ENCODE peak calls at places on chromosome 1, in seven cellular contexts. Q, J, A, G, W, T and C are unnamed samples.

GRCh38 chr1:77605246-77606026 is 77.0 kb downstream of the ZZZ3 start:
- DNase-seq in J (no peak), G (peak; percentile 46), W (peak; percentile 56), A (no peak), Q (peak; percentile 77), T (peak; percentile 72), C (peak; percentile 27)

GRCh38 chr1:32208891-32209309 is at the start of gene DCDC2B:
- DNase-seq in Q (no peak), W (peak; percentile 92), A (no peak), T (no peak), G (no peak), J (no peak), C (peak; percentile 38)

GRCh38 chr1:68111804-68112436 is 61.5 kb upstream of the DIRAS3 start:
- DNase-seq in J (peak; percentile 56), Q (peak; percentile 88), G (peak; percentile 41), T (peak; percentile 80), A (peak; percentile 89), W (peak; percentile 64), C (peak; percentile 64)

GRCh38 chr1:211642870-211643269 is 32.6 kb downstream of the NEK2 start:
- DNase-seq in Q (no peak), T (no peak), J (no peak), A (no peak), W (no peak), G (no peak), C (no peak)

GRCh38 chr1:216739771-216740170 is 16.5 kb upstream of the ESRRG start:
- DNase-seq in J (no peak), A (no peak), G (no peak), T (no peak), W (no peak), Q (no peak), C (no peak)

GRCh38 chr1:116569776-116570357 is 959 bp downstream of the CD58 start:
- DNase-seq in A (peak; percentile 47), T (peak; percentile 70), Q (peak; percentile 72), G (peak; percentile 19), W (peak; percentile 80), J (no peak), C (peak; percentile 45)

GRCh38 chr1:101174722-101175121 is 62.1 kb upstream of the S1PR1 start:
- DNase-seq in T (no peak), W (no peak), A (no peak), Q (no peak), G (no peak), J (no peak), C (no peak)

GRCh38 chr1:11680270-11681070 is 478 bp downstream of the MAD2L2 start:
- DNase-seq in W (peak; percentile 22), Q (peak; percentile 71), T (no peak), A (no peak), G (no peak), J (peak; percentile 51), C (peak; percentile 30)

GRCh38 chr1:84884671-84885389 is 8.2 kb downstream of the LPAR3 start:
- DNase-seq in G (no peak), J (no peak), A (no peak), Q (no peak), W (no peak), T (no peak), C (no peak)

GRCh38 chr1:41980872-41981653 is 62.3 kb upstream of the HIVEP3 start:
- DNase-seq in G (no peak), T (no peak), J (no peak), W (no peak), Q (no peak), A (no peak), C (no peak)

GRCh38 chr1:212557739-212558664 is 50.6 kb upstream of the ATF3 start:
- DNase-seq in Q (peak; percentile 80), G (peak; percentile 38), J (no peak), W (peak; percentile 73), T (peak; percentile 79), A (no peak), C (no peak)

GRCh38 chr1:65310078-65310587 is 790 bp downstream of the DNAJC6 start:
- DNase-seq in Q (no peak), T (no peak), J (no peak), W (peak; percentile 9), G (no peak), A (peak; percentile 20), C (no peak)

GRCh38 chr1:171653796-171654704 is 1.6 kb upstream of the MYOC start:
- DNase-seq in W (no peak), A (no peak), G (no peak), T (no peak), Q (peak; percentile 64), J (no peak), C (peak; percentile 46)

GRCh38 chr1:8089535-8090228 is 63.6 kb upstream of the ERRFI1 start:
- DNase-seq in G (no peak), W (no peak), Q (no peak), J (no peak), A (no peak), T (no peak), C (no peak)

GRCh38 chr1:155105604-155106011 is 22.1 kb upstream of the EFNA1 start:
- DNase-seq in J (no peak), T (no peak), Q (peak; percentile 87), A (no peak), G (peak; percentile 60), W (peak; percentile 55), C (no peak)

GRCh38 chr1:178166625-178167024 is 72.7 kb downstream of the RASAL2 start:
- DNase-seq in J (no peak), W (no peak), Q (no peak), G (no peak), A (no peak), T (no peak), C (no peak)

GRCh38 chr1:184028854-184029623 is 8.5 kb downstream of the COLGALT2 start:
- DNase-seq in A (peak; percentile 26), G (no peak), W (no peak), J (no peak), T (no peak), Q (no peak), C (no peak)

GRCh38 chr1:93448983-93449805 is 1.3 kb downstream of the FNBP1L start:
- DNase-seq in G (no peak), J (peak; percentile 21), T (no peak), W (peak; percentile 70), Q (no peak), A (peak; percentile 34), C (no peak)
- TF ChIP-seq POLR2A in G (no peak), J (no peak), T (no peak), W (no peak), Q (no peak), A (no peak), C (no peak)

DNA sequence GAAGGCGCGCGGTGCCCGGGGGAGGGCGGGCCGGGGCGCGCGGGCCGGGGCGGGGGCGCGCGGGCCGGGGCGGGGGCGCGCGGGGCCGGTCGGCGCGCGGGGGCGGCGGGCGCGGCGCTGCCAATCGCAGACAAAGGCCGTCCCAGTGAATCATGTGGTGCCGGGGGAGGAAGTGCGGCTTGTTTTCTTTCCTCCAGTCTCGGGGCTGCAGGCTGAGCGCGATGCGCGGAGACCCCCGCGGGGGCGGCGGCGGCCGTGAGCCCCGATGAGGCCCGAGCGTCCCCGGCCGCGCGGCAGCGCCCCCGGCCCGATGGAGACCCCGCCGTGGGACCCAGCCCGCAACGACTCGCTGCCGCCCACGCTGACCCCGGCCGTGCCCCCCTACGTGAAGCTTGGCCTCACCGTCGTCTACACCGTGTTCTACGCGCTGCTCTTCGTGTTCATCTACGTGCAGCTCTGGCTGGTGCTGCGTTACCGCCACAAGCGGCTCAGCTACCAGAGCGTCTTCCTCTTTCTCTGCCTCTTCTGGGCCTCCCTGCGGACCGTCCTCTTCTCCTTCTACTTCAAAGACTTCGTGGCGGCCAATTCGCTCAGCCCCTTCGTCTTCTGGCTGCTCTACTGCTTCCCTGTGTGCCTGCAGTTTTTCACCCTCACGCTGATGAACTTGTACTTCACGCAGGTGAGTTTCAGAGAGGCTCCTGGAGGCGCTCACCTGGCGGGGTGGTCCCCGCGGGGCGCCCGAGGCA is at the start of gene GPR137B:
- DNase-seq in T (peak; percentile 74), W (peak; percentile 55), Q (no peak), J (peak; percentile 66), A (peak; percentile 51), G (no peak), C (peak; percentile 56)
- TF ChIP-seq POLR2A in T (no peak), W (no peak), Q (no peak), J (no peak), A (no peak), G (no peak), C (peak; percentile 37)

GRCh38 chr1:3333903-3334302 is 120.6 kb upstream of the ARHGEF16 start:
- DNase-seq in Q (no peak), A (no peak), T (no peak), G (no peak), W (no peak), J (no peak), C (no peak)
- TF ChIP-seq POLR2A in Q (no peak), A (no peak), T (no peak), G (no peak), W (no peak), J (no peak), C (no peak)

GRCh38 chr1:156480015-156480368 is 20.6 kb downstream of the MEF2D start:
- DNase-seq in G (no peak), T (no peak), Q (no peak), J (no peak), A (no peak), W (no peak), C (no peak)

GRCh38 chr1:156479093-156480014 is 21.2 kb downstream of the MEF2D start:
- DNase-seq in G (no peak), T (peak; percentile 29), Q (peak; percentile 66), W (no peak), A (no peak), J (no peak), C (no peak)

GRCh38 chr1:156476501-156477298 is 23.9 kb downstream of the MEF2D start:
- DNase-seq in T (peak; percentile 71), W (no peak), J (peak; percentile 31), A (peak; percentile 75), G (no peak), Q (peak; percentile 88), C (peak; percentile 76)

GRCh38 chr1:156477526-156478249 is 22.9 kb downstream of the MEF2D start:
- DNase-seq in Q (peak; percentile 57), A (no peak), G (no peak), J (no peak), W (no peak), T (peak; percentile 58), C (no peak)

GRCh38 chr1:156478250-156478627 is 22.3 kb downstream of the MEF2D start:
- DNase-seq in Q (no peak), J (no peak), W (no peak), A (no peak), G (no peak), T (no peak), C (no peak)
- TF ChIP-seq POLR2A in Q (no peak), J (no peak), W (no peak), A (no peak), G (no peak), T (no peak), C (no peak)